ENCODE peak calls at places on chromosomes 11 and 22, in seven cellular contexts. One of them, this sample, is unnamed.
A peak's percentile ranks its signal among the peaks of the same experiment; 100 is the strongest.

GRCh38 chr11:2671748-2672147 is 28.0 kb downstream of the KCNQ1OT1 start:
- DNase-seq in heart left ventricle: no peak
- DNase-seq in left colon: no peak
- DNase-seq in stomach: peak; percentile 21
- DNase-seq in heart right ventricle: peak; percentile 2
- DNase-seq in activated CD4-positive, CD25-positive, alpha-beta regulatory T cell: no peak
- DNase-seq in NCI-H1436: no peak
- DNase-seq in this sample: no peak

GRCh38 chr11:17098038-17098437 is 20.6 kb upstream of the RPS13 start:
- DNase-seq in NCI-H1436: no peak
- DNase-seq in left colon: no peak
- DNase-seq in heart left ventricle: no peak
- DNase-seq in stomach: no peak
- DNase-seq in activated CD4-positive, CD25-positive, alpha-beta regulatory T cell: no peak
- DNase-seq in heart right ventricle: no peak
- DNase-seq in this sample: no peak

GRCh38 chr11:76629853-76630599 is 40.5 kb downstream of the LRRC32 start:
- DNase-seq in heart right ventricle: peak; percentile 87
- DNase-seq in heart left ventricle: peak; percentile 83
- DNase-seq in left colon: peak; percentile 84
- DNase-seq in activated CD4-positive, CD25-positive, alpha-beta regulatory T cell: no peak
- DNase-seq in stomach: peak; percentile 40
- DNase-seq in NCI-H1436: no peak
- DNase-seq in this sample: peak; percentile 85

GRCh38 chr22:26360169-26360885 is 68.7 kb upstream of the ASPHD2 start:
- DNase-seq in heart left ventricle: peak; percentile 37
- DNase-seq in stomach: peak; percentile 72
- DNase-seq in left colon: peak; percentile 28
- DNase-seq in NCI-H1436: peak; percentile 61
- DNase-seq in activated CD4-positive, CD25-positive, alpha-beta regulatory T cell: peak; percentile 17
- DNase-seq in heart right ventricle: peak; percentile 58
- DNase-seq in this sample: peak; percentile 61

GRCh38 chr11:95577716-95578460 is 211.7 kb downstream of the FAM76B start:
- DNase-seq in NCI-H1436: no peak
- DNase-seq in activated CD4-positive, CD25-positive, alpha-beta regulatory T cell: no peak
- DNase-seq in heart left ventricle: no peak
- DNase-seq in heart right ventricle: no peak
- DNase-seq in stomach: no peak
- DNase-seq in left colon: no peak
- DNase-seq in this sample: no peak

GRCh38 chr11:47220401-47220821 is 5.6 kb downstream of the DDB2 start:
- DNase-seq in NCI-H1436: no peak
- DNase-seq in stomach: no peak
- DNase-seq in left colon: no peak
- DNase-seq in activated CD4-positive, CD25-positive, alpha-beta regulatory T cell: no peak
- DNase-seq in heart right ventricle: no peak
- DNase-seq in heart left ventricle: no peak
- DNase-seq in this sample: no peak

GRCh38 chr22:20228939-20229272 is 39.2 kb downstream of the RTN4R start:
- DNase-seq in stomach: no peak
- DNase-seq in left colon: no peak
- DNase-seq in heart right ventricle: no peak
- DNase-seq in NCI-H1436: no peak
- DNase-seq in heart left ventricle: no peak
- DNase-seq in activated CD4-positive, CD25-positive, alpha-beta regulatory T cell: no peak
- DNase-seq in this sample: no peak

GRCh38 chr11:57786436-57786835 is 24.8 kb downstream of the CTNND1 start:
- DNase-seq in left colon: no peak
- DNase-seq in heart right ventricle: no peak
- DNase-seq in NCI-H1436: no peak
- DNase-seq in stomach: no peak
- DNase-seq in heart left ventricle: no peak
- DNase-seq in activated CD4-positive, CD25-positive, alpha-beta regulatory T cell: no peak
- DNase-seq in this sample: no peak

GRCh38 chr11:90241414-90241813 is 18.6 kb upstream of the CHORDC1 start:
- DNase-seq in stomach: no peak
- DNase-seq in left colon: no peak
- DNase-seq in activated CD4-positive, CD25-positive, alpha-beta regulatory T cell: no peak
- DNase-seq in heart left ventricle: no peak
- DNase-seq in heart right ventricle: no peak
- DNase-seq in NCI-H1436: peak; percentile 19
- DNase-seq in this sample: no peak

GRCh38 chr11:17188675-17189074 is 19.1 kb downstream of the PIK3C2A start:
- DNase-seq in heart left ventricle: no peak
- DNase-seq in left colon: no peak
- DNase-seq in activated CD4-positive, CD25-positive, alpha-beta regulatory T cell: no peak
- DNase-seq in NCI-H1436: no peak
- DNase-seq in stomach: no peak
- DNase-seq in heart right ventricle: no peak
- DNase-seq in this sample: no peak

GRCh38 chr11:96188625-96189006 is 154.4 kb downstream of the MAML2 start:
- DNase-seq in left colon: no peak
- DNase-seq in stomach: no peak
- DNase-seq in heart left ventricle: no peak
- DNase-seq in NCI-H1436: no peak
- DNase-seq in activated CD4-positive, CD25-positive, alpha-beta regulatory T cell: no peak
- DNase-seq in heart right ventricle: no peak
- DNase-seq in this sample: no peak

GRCh38 chr11:32279672-32280071 is 155.7 kb downstream of the WT1 start:
- DNase-seq in stomach: no peak
- DNase-seq in NCI-H1436: no peak
- DNase-seq in heart left ventricle: no peak
- DNase-seq in heart right ventricle: no peak
- DNase-seq in activated CD4-positive, CD25-positive, alpha-beta regulatory T cell: no peak
- DNase-seq in left colon: no peak
- DNase-seq in this sample: no peak

GRCh38 chr11:118353084-118353710 is 6.2 kb upstream of the UBE4A start:
- DNase-seq in heart right ventricle: no peak
- DNase-seq in left colon: no peak
- DNase-seq in heart left ventricle: no peak
- DNase-seq in NCI-H1436: peak; percentile 18
- DNase-seq in stomach: no peak
- DNase-seq in activated CD4-positive, CD25-positive, alpha-beta regulatory T cell: no peak
- DNase-seq in this sample: no peak

GRCh38 chr22:20297414-20298109 is 22.3 kb downstream of the DGCR6L start:
- DNase-seq in heart left ventricle: no peak
- DNase-seq in heart right ventricle: no peak
- DNase-seq in left colon: no peak
- DNase-seq in activated CD4-positive, CD25-positive, alpha-beta regulatory T cell: no peak
- DNase-seq in stomach: no peak
- DNase-seq in NCI-H1436: no peak
- DNase-seq in this sample: no peak

GRCh38 chr11:35750981-35751663 is 88.5 kb downstream of the TRIM44 start:
- DNase-seq in activated CD4-positive, CD25-positive, alpha-beta regulatory T cell: no peak
- DNase-seq in NCI-H1436: no peak
- DNase-seq in heart right ventricle: no peak
- DNase-seq in heart left ventricle: no peak
- DNase-seq in left colon: no peak
- DNase-seq in stomach: no peak
- DNase-seq in this sample: no peak

GRCh38 chr22:49810363-49811013 is 17.2 kb downstream of the BRD1 start:
- DNase-seq in activated CD4-positive, CD25-positive, alpha-beta regulatory T cell: no peak
- DNase-seq in NCI-H1436: no peak
- DNase-seq in stomach: no peak
- DNase-seq in left colon: no peak
- DNase-seq in heart left ventricle: no peak
- DNase-seq in heart right ventricle: no peak
- DNase-seq in this sample: no peak

GRCh38 chr11:111312076-111312475 is 13.7 kb downstream of the POU2AF3 start:
- DNase-seq in heart right ventricle: no peak
- DNase-seq in heart left ventricle: no peak
- DNase-seq in left colon: no peak
- DNase-seq in activated CD4-positive, CD25-positive, alpha-beta regulatory T cell: no peak
- DNase-seq in NCI-H1436: no peak
- DNase-seq in stomach: peak; percentile 54
- DNase-seq in this sample: no peak

GRCh38 chr11:61854206-61854875 is 26.2 kb downstream of the FADS2 start:
- DNase-seq in heart right ventricle: no peak
- DNase-seq in left colon: no peak
- DNase-seq in NCI-H1436: no peak
- DNase-seq in heart left ventricle: no peak
- DNase-seq in activated CD4-positive, CD25-positive, alpha-beta regulatory T cell: no peak
- DNase-seq in stomach: no peak
- DNase-seq in this sample: no peak

GRCh38 chr11:130404727-130405126 is 23.7 kb downstream of the ADAMTS8 start:
- DNase-seq in activated CD4-positive, CD25-positive, alpha-beta regulatory T cell: no peak
- DNase-seq in heart right ventricle: no peak
- DNase-seq in left colon: no peak
- DNase-seq in heart left ventricle: no peak
- DNase-seq in NCI-H1436: no peak
- DNase-seq in stomach: no peak
- DNase-seq in this sample: no peak

GRCh38 chr11:33620423-33621120 is 80.1 kb downstream of the C11orf91 start:
- DNase-seq in heart right ventricle: no peak
- DNase-seq in heart left ventricle: no peak
- DNase-seq in left colon: no peak
- DNase-seq in activated CD4-positive, CD25-positive, alpha-beta regulatory T cell: no peak
- DNase-seq in stomach: no peak
- DNase-seq in NCI-H1436: no peak
- DNase-seq in this sample: no peak

GRCh38 chr11:71436861-71437260 is 11.3 kb downstream of the DHCR7 start:
- DNase-seq in heart left ventricle: no peak
- DNase-seq in stomach: no peak
- DNase-seq in NCI-H1436: no peak
- DNase-seq in heart right ventricle: no peak
- DNase-seq in left colon: no peak
- DNase-seq in activated CD4-positive, CD25-positive, alpha-beta regulatory T cell: no peak
- DNase-seq in this sample: no peak

GRCh38 chr11:59545179-59546020 is 34.1 kb downstream of the OR4D9 start:
- DNase-seq in NCI-H1436: no peak
- DNase-seq in heart left ventricle: no peak
- DNase-seq in stomach: no peak
- DNase-seq in left colon: no peak
- DNase-seq in activated CD4-positive, CD25-positive, alpha-beta regulatory T cell: no peak
- DNase-seq in heart right ventricle: no peak
- DNase-seq in this sample: peak; percentile 89

GRCh38 chr11:1935156-1936071 is 11.7 kb upstream of the MRPL23 start:
- DNase-seq in heart left ventricle: no peak
- DNase-seq in stomach: no peak
- DNase-seq in NCI-H1436: no peak
- DNase-seq in heart right ventricle: no peak
- DNase-seq in activated CD4-positive, CD25-positive, alpha-beta regulatory T cell: no peak
- DNase-seq in left colon: peak; percentile 14
- DNase-seq in this sample: peak; percentile 8

GRCh38 chr11:75238595-75239245 is 1.9 kb upstream of the TPBGL start:
- DNase-seq in NCI-H1436: no peak
- DNase-seq in heart left ventricle: no peak
- DNase-seq in stomach: peak; percentile 13
- DNase-seq in left colon: peak; percentile 13
- DNase-seq in activated CD4-positive, CD25-positive, alpha-beta regulatory T cell: no peak
- DNase-seq in heart right ventricle: no peak
- DNase-seq in this sample: no peak

GRCh38 chr11:75656044-75656726 is 12.7 kb downstream of the MAP6 start:
- DNase-seq in stomach: no peak
- DNase-seq in left colon: no peak
- DNase-seq in NCI-H1436: no peak
- DNase-seq in heart left ventricle: no peak
- DNase-seq in activated CD4-positive, CD25-positive, alpha-beta regulatory T cell: no peak
- DNase-seq in heart right ventricle: no peak
- DNase-seq in this sample: no peak

GRCh38 chr11:45409587-45409986 is 123.4 kb upstream of the SYT13 start:
- DNase-seq in heart right ventricle: no peak
- DNase-seq in stomach: no peak
- DNase-seq in activated CD4-positive, CD25-positive, alpha-beta regulatory T cell: no peak
- DNase-seq in heart left ventricle: no peak
- DNase-seq in left colon: no peak
- DNase-seq in NCI-H1436: no peak
- DNase-seq in this sample: no peak

GRCh38 chr11:92276773-92277172 is 52.2 kb downstream of the FAT3 start:
- DNase-seq in heart right ventricle: no peak
- DNase-seq in activated CD4-positive, CD25-positive, alpha-beta regulatory T cell: no peak
- DNase-seq in heart left ventricle: no peak
- DNase-seq in left colon: no peak
- DNase-seq in stomach: no peak
- DNase-seq in NCI-H1436: no peak
- DNase-seq in this sample: no peak

GRCh38 chr11:2516276-2517015 is 71.6 kb downstream of the KCNQ1 start:
- DNase-seq in NCI-H1436: no peak
- DNase-seq in heart right ventricle: no peak
- DNase-seq in heart left ventricle: peak; percentile 2
- DNase-seq in left colon: peak; percentile 8
- DNase-seq in activated CD4-positive, CD25-positive, alpha-beta regulatory T cell: no peak
- DNase-seq in stomach: peak; percentile 18
- DNase-seq in this sample: no peak

GRCh38 chr11:96199563-96200025 is 143.4 kb downstream of the MAML2 start:
- DNase-seq in NCI-H1436: no peak
- DNase-seq in heart right ventricle: no peak
- DNase-seq in stomach: no peak
- DNase-seq in activated CD4-positive, CD25-positive, alpha-beta regulatory T cell: no peak
- DNase-seq in left colon: no peak
- DNase-seq in heart left ventricle: no peak
- DNase-seq in this sample: no peak

GRCh38 chr11:13972033-13972910 is 9.7 kb downstream of the SPON1 start:
- DNase-seq in heart right ventricle: no peak
- DNase-seq in heart left ventricle: no peak
- DNase-seq in stomach: no peak
- DNase-seq in left colon: no peak
- DNase-seq in activated CD4-positive, CD25-positive, alpha-beta regulatory T cell: no peak
- DNase-seq in NCI-H1436: no peak
- DNase-seq in this sample: no peak

GRCh38 chr22:47189056-47189916 is 426.8 kb downstream of the TBC1D22A start:
- DNase-seq in stomach: no peak
- DNase-seq in activated CD4-positive, CD25-positive, alpha-beta regulatory T cell: no peak
- DNase-seq in heart left ventricle: peak; percentile 3
- DNase-seq in NCI-H1436: no peak
- DNase-seq in heart right ventricle: no peak
- DNase-seq in left colon: no peak
- DNase-seq in this sample: peak; percentile 25

GRCh38 chr11:61480261-61480660 is 28.3 kb upstream of the LRRC10B start:
- DNase-seq in NCI-H1436: no peak
- DNase-seq in stomach: no peak
- DNase-seq in activated CD4-positive, CD25-positive, alpha-beta regulatory T cell: no peak
- DNase-seq in left colon: no peak
- DNase-seq in heart left ventricle: no peak
- DNase-seq in heart right ventricle: no peak
- DNase-seq in this sample: no peak

GRCh38 chr11:78922886-78923625 is 348.4 kb upstream of the NARS2 start:
- DNase-seq in NCI-H1436: no peak
- DNase-seq in activated CD4-positive, CD25-positive, alpha-beta regulatory T cell: no peak
- DNase-seq in left colon: no peak
- DNase-seq in stomach: no peak
- DNase-seq in heart left ventricle: no peak
- DNase-seq in heart right ventricle: no peak
- DNase-seq in this sample: no peak

GRCh38 chr11:69377029-69377952 is 83.3 kb downstream of the MYEOV start:
- DNase-seq in activated CD4-positive, CD25-positive, alpha-beta regulatory T cell: no peak
- DNase-seq in stomach: no peak
- DNase-seq in NCI-H1436: no peak
- DNase-seq in heart right ventricle: no peak
- DNase-seq in heart left ventricle: no peak
- DNase-seq in left colon: peak; percentile 66
- DNase-seq in this sample: peak; percentile 2

GRCh38 chr11:12640926-12641849 is 33.0 kb upstream of the TEAD1 start:
- DNase-seq in heart left ventricle: no peak
- DNase-seq in heart right ventricle: no peak
- DNase-seq in NCI-H1436: no peak
- DNase-seq in stomach: no peak
- DNase-seq in left colon: no peak
- DNase-seq in activated CD4-positive, CD25-positive, alpha-beta regulatory T cell: no peak
- DNase-seq in this sample: no peak

GRCh38 chr22:26702906-26703830 is 45.8 kb downstream of the MIAT start:
- DNase-seq in activated CD4-positive, CD25-positive, alpha-beta regulatory T cell: no peak
- DNase-seq in NCI-H1436: no peak
- DNase-seq in left colon: no peak
- DNase-seq in heart right ventricle: no peak
- DNase-seq in heart left ventricle: no peak
- DNase-seq in stomach: no peak
- DNase-seq in this sample: no peak

GRCh38 chr22:26800858-26801257 is 143.5 kb downstream of the MIAT start:
- DNase-seq in stomach: no peak
- DNase-seq in heart right ventricle: no peak
- DNase-seq in activated CD4-positive, CD25-positive, alpha-beta regulatory T cell: no peak
- DNase-seq in left colon: no peak
- DNase-seq in heart left ventricle: no peak
- DNase-seq in NCI-H1436: no peak
- DNase-seq in this sample: no peak